ENCODE peak calls at places on chromosome 16, in eight cellular contexts. X, M, Y, T, S, B, D and N are unnamed samples.
A peak's percentile ranks its signal among the peaks of the same experiment; 100 is the strongest.

GRCh38 chr16:85448557-85449194 is 164.4 kb upstream of the GSE1 start:
- DNase-seq in X (no peak), M (no peak), Y (no peak), T (peak; percentile 74), S (peak; percentile 50), B (no peak), D (no peak), N (no peak)

GRCh38 chr16:17590711-17591654 is 120.2 kb upstream of the XYLT1 start:
- DNase-seq in X (no peak), M (no peak), Y (no peak), T (no peak), S (no peak), B (no peak), D (no peak), N (no peak)

GRCh38 chr16:27579086-27579980 is 29.4 kb downstream of the KATNIP start:
- DNase-seq in X (peak; percentile 12), M (no peak), Y (no peak), T (no peak), S (no peak), B (no peak), D (no peak), N (no peak)

GRCh38 chr16:79598341-79599181 is 2.0 kb downstream of the MAF start:
- DNase-seq in X (peak; percentile 75), M (peak; percentile 66), Y (no peak), T (peak; percentile 28), S (peak; percentile 33), B (peak; percentile 16), D (peak; percentile 38), N (peak; percentile 50)

GRCh38 chr16:12340151-12340733 is 363.7 kb downstream of the SNX29 start:
- DNase-seq in X (peak; percentile 20), M (no peak), Y (no peak), T (peak; percentile 24), S (peak; percentile 6), B (no peak), D (peak; percentile 36), N (peak; percentile 21)

GRCh38 chr16:9159839-9160550 is 68.6 kb downstream of the HAPSTR1 start:
- DNase-seq in X (peak; percentile 51), M (no peak), Y (no peak), T (peak; percentile 56), S (no peak), B (no peak), D (peak; percentile 44), N (peak; percentile 66)

GRCh38 chr16:8679156-8679555 is 4.7 kb downstream of the ABAT start:
- DNase-seq in X (no peak), M (no peak), Y (no peak), T (no peak), S (no peak), B (no peak), D (no peak), N (no peak)

GRCh38 chr16:57187508-57187854 is 1.4 kb downstream of the RSPRY1 start:
- DNase-seq in X (no peak), M (no peak), Y (no peak), T (peak; percentile 31), S (no peak), B (no peak), D (no peak), N (no peak)

GRCh38 chr16:85104821-85105391 is 7.4 kb downstream of the CIBAR2 start:
- DNase-seq in X (no peak), M (no peak), Y (no peak), T (no peak), S (no peak), B (no peak), D (no peak), N (no peak)

GRCh38 chr16:10850478-10850850 is 26.5 kb upstream of the CIITA start:
- DNase-seq in X (no peak), M (no peak), Y (no peak), T (no peak), S (no peak), B (no peak), D (no peak), N (no peak)

GRCh38 chr16:31134091-31134571 is 1.4 kb downstream of the PRSS8 start:
- DNase-seq in X (no peak), M (no peak), Y (no peak), T (no peak), S (no peak), B (no peak), D (no peak), N (no peak)

GRCh38 chr16:31472559-31473203 is 729 bp downstream of the TGFB1I1 start:
- DNase-seq in X (peak; percentile 94), M (peak; percentile 96), Y (no peak), T (no peak), S (no peak), B (peak; percentile 81), D (no peak), N (peak; percentile 82)

GRCh38 chr16:23306199-23307100 is 4.3 kb downstream of the SCNN1B start:
- DNase-seq in X (no peak), M (no peak), Y (no peak), T (no peak), S (no peak), B (no peak), D (no peak), N (no peak)

GRCh38 chr16:48609453-48610023 is 442 bp downstream of the N4BP1 start:
- DNase-seq in X (peak; percentile 60), M (no peak), Y (no peak), T (peak; percentile 65), S (peak; percentile 28), B (no peak), D (peak; percentile 49), N (peak; percentile 74)

GRCh38 chr16:11255737-11256656 is at the start of gene SOCS1:
- DNase-seq in X (peak; percentile 89), M (peak; percentile 85), Y (no peak), T (peak; percentile 91), S (peak; percentile 83), B (no peak), D (peak; percentile 86), N (peak; percentile 93)

GRCh38 chr16:28585674-28586073 is 11.2 kb downstream of the SULT1A2 start:
- DNase-seq in X (no peak), M (no peak), Y (no peak), T (no peak), S (no peak), B (no peak), D (no peak), N (peak; percentile 44)

GRCh38 chr16:54655171-54655590 is 275.5 kb upstream of the IRX5 start:
- DNase-seq in X (no peak), M (peak; percentile 19), Y (no peak), T (no peak), S (no peak), B (no peak), D (peak; percentile 21), N (peak; percentile 75)

GRCh38 chr16:6856578-6856977 is 476.1 kb upstream of the RBFOX1 start:
- DNase-seq in X (no peak), M (no peak), Y (no peak), T (no peak), S (no peak), B (no peak), D (no peak), N (no peak)

GRCh38 chr16:75471723-75472634 is 7.5 kb upstream of the TMEM170A start:
- DNase-seq in X (peak; percentile 71), M (peak; percentile 32), Y (no peak), T (peak; percentile 14), S (no peak), B (no peak), D (peak; percentile 67), N (peak; percentile 78)

GRCh38 chr16:30771726-30772125 is 9.6 kb downstream of the RNF40 start:
- DNase-seq in X (no peak), M (no peak), Y (no peak), T (no peak), S (no peak), B (no peak), D (no peak), N (no peak)

GRCh38 chr16:69925311-69925710 is 25.8 kb upstream of the CLEC18A start:
- DNase-seq in X (no peak), M (no peak), Y (no peak), T (no peak), S (no peak), B (no peak), D (no peak), N (no peak)

GRCh38 chr16:30875881-30876791 is 17.7 kb downstream of the BCL7C start:
- DNase-seq in X (no peak), M (no peak), Y (no peak), T (peak; percentile 25), S (no peak), B (no peak), D (no peak), N (peak; percentile 18)

GRCh38 chr16:17154981-17155380 is 315.8 kb downstream of the XYLT1 start:
- DNase-seq in X (no peak), M (no peak), Y (no peak), T (no peak), S (no peak), B (no peak), D (no peak), N (no peak)

GRCh38 chr16:88616320-88616719 is 22.1 kb upstream of the IL17C start:
- DNase-seq in X (no peak), M (no peak), Y (no peak), T (no peak), S (no peak), B (no peak), D (peak; percentile 91), N (no peak)

GRCh38 chr16:88613911-88614817 is 24.2 kb upstream of the IL17C start:
- DNase-seq in X (no peak), M (no peak), Y (no peak), T (no peak), S (no peak), B (no peak), D (no peak), N (no peak)

GRCh38 chr16:88614818-88615580 is 23.4 kb upstream of the IL17C start:
- DNase-seq in X (no peak), M (peak; percentile 51), Y (no peak), T (no peak), S (no peak), B (no peak), D (no peak), N (no peak)

GRCh38 chr16:88611220-88611821 is 27.1 kb upstream of the IL17C start:
- DNase-seq in X (no peak), M (no peak), Y (no peak), T (no peak), S (no peak), B (no peak), D (no peak), N (peak; percentile 59)

GRCh38 chr16:88613293-88613692 is 25.1 kb upstream of the IL17C start:
- DNase-seq in X (no peak), M (no peak), Y (no peak), T (no peak), S (no peak), B (no peak), D (no peak), N (no peak)
- TF ChIP-seq CTCF in X (no peak), M (no peak), Y (no peak), T (no peak), S (no peak), B (no peak), D (no peak), N (no peak)

GRCh38 chr16:674968-675883 is at the start of gene RHBDL1:
- DNase-seq in X (peak; percentile 52), M (no peak), Y (no peak), T (no peak), S (no peak), B (no peak), D (no peak), N (peak; percentile 50)
- H3K27ac ChIP-seq in X (no peak within 1 kb of the TSS), M (no peak within 1 kb of the TSS), Y (no peak within 1 kb of the TSS), T (no peak within 1 kb of the TSS), S (no peak within 1 kb of the TSS), B (no peak within 1 kb of the TSS), D (peak within 1 kb of the TSS; percentile 33), N (no peak within 1 kb of the TSS)

GRCh38 chr16:21301168-21301894 is 23.2 kb upstream of the CRYM start:
- DNase-seq in X (peak; percentile 57), M (peak; percentile 50), Y (no peak), T (peak; percentile 59), S (peak; percentile 22), B (peak; percentile 22), D (peak; percentile 88), N (peak; percentile 60)
- TF ChIP-seq CTCF in X (no peak), M (peak; percentile 32), Y (peak; percentile 35), T (peak; percentile 27), S (no peak), B (peak; percentile 37), D (no peak), N (peak; percentile 25)

GRCh38 chr16:67206838-67207115 is 7.8 kb downstream of the ELMO3 start:
- DNase-seq in X (no peak), M (no peak), Y (no peak), T (no peak), S (no peak), B (no peak), D (no peak), N (no peak)
- H3K27ac ChIP-seq in X (no peak overlapping the region), M (no peak overlapping the region), Y (no peak overlapping the region), T (no peak overlapping the region), S (no peak overlapping the region), B (no peak overlapping the region), D (no peak overlapping the region), N (no peak overlapping the region)